ENCODE peak calls at places on chromosomes 3 and 15, in eight cellular contexts. Z is foreskin keratinocyte; Y is T-helper 17 cell; M is mucosa of gallbladder; T is ascending aorta; W is SIG-M5; H is stimulated activated CD8-positive, alpha-beta memory T cell treated with anti-CD3 and anti-CD28 coated beads, Interleukin-7, amount 100 ng/mL, for 24 hours; S is activated T-cell treated with anti-CD3 and anti-CD28 coated beads, Interleukin-2, amount 50 U/mL, for 4 hours. R is an unnamed sample.

GRCh38 chr3:169342652-169343051 is 320.9 kb downstream of the MECOM start:
- DNase-seq in M (no peak), T (no peak), Y (no peak), Z (no peak), H (no peak), W (no peak), S (no peak), R (no peak)

GRCh38 chr3:15796771-15797599 is 794 bp downstream of the ANKRD28 start:
- DNase-seq in T (no peak), Z (peak), Y (no peak), W (no peak), S (no peak), M (no peak), H (no peak), R (no peak)

GRCh38 chr15:40392986-40393948 is 10.7 kb downstream of the KNSTRN start:
- DNase-seq in M (no peak), W (no peak), Z (no peak), S (no peak), H (no peak), T (no peak), Y (no peak), R (no peak)

GRCh38 chr3:139123377-139124095 is 78.8 kb upstream of the PRR23C start:
- DNase-seq in M (no peak), Z (no peak), T (no peak), S (no peak), Y (no peak), W (no peak), H (no peak), R (no peak)

GRCh38 chr3:183518446-183519185 is 36.9 kb downstream of the KLHL6 start:
- DNase-seq in Y (no peak), M (no peak), T (no peak), Z (no peak), W (no peak), H (no peak), S (no peak), R (no peak)

GRCh38 chr3:100340527-100340926 is 6.0 kb downstream of the NIT2 start:
- DNase-seq in T (no peak), M (no peak), W (no peak), Y (no peak), Z (no peak), S (no peak), H (no peak), R (no peak)

GRCh38 chr15:32656091-32656860 is 14.8 kb downstream of the SCG5 start:
- DNase-seq in S (no peak), M (no peak), T (no peak), W (no peak), Z (no peak), Y (no peak), H (no peak), R (no peak)

GRCh38 chr3:110198717-110199587 is 861.6 kb upstream of the DPPA4 start:
- DNase-seq in Y (no peak), T (no peak), Z (no peak), H (no peak), M (no peak), W (no peak), S (no peak), R (no peak)

GRCh38 chr3:52769786-52770445 is 824 bp downstream of the NEK4 start:
- DNase-seq in S (no peak), M (no peak), W (no peak), H (no peak), Y (no peak), T (no peak), Z (no peak), R (peak)

GRCh38 chr3:177770821-177771220 is 573.5 kb upstream of the TBL1XR1 start:
- DNase-seq in W (no peak), S (no peak), M (no peak), Z (peak), T (no peak), H (no peak), Y (no peak), R (no peak)

GRCh38 chr15:80288131-80288530 is 36.1 kb upstream of the CTXND1 start:
- DNase-seq in T (no peak), Z (no peak), M (no peak), S (no peak), H (no peak), W (no peak), Y (no peak), R (no peak)

GRCh38 chr3:52682016-52682415 is 3.7 kb downstream of the PBRM1 start:
- DNase-seq in S (no peak), H (no peak), W (no peak), T (no peak), M (peak), Z (peak), Y (no peak), R (peak)

GRCh38 chr3:56468184-56469106 is at the start of gene ERC2:
- DNase-seq in H (no peak), Z (no peak), Y (no peak), S (no peak), T (no peak), W (no peak), M (peak), R (peak)

GRCh38 chr15:66907826-66908502 is 157.4 kb upstream of the SMAD3 start:
- DNase-seq in Y (no peak), W (peak), M (peak), H (no peak), S (no peak), Z (no peak), T (peak), R (peak)

GRCh38 chr3:119555929-119556328 is 3.5 kb downstream of the CD80 start:
- DNase-seq in M (no peak), T (no peak), Z (no peak), S (no peak), W (no peak), H (no peak), Y (no peak), R (no peak)

GRCh38 chr3:139564290-139564861 is 24.8 kb upstream of the RBP1 start:
- DNase-seq in H (no peak), T (no peak), Z (no peak), Y (no peak), M (no peak), W (no peak), S (no peak), R (peak)

GRCh38 chr3:171874879-171875278 is 31.7 kb downstream of the TMEM212 start:
- DNase-seq in Z (peak), T (no peak), S (no peak), Y (no peak), W (no peak), H (no peak), M (no peak), R (no peak)

GRCh38 chr3:134377896-134378295 is 3.6 kb upstream of the AMOTL2 start:
- DNase-seq in Z (no peak), S (no peak), T (no peak), Y (no peak), H (no peak), W (no peak), M (no peak), R (no peak)

GRCh38 chr3:162774613-162775100 is 1278.0 kb downstream of the OTOL1 start:
- DNase-seq in W (no peak), M (no peak), S (no peak), T (no peak), H (no peak), Y (no peak), Z (no peak), R (no peak)

GRCh38 chr15:80770356-80770705 is 8.8 kb upstream of the CEMIP start:
- DNase-seq in S (no peak), W (no peak), T (no peak), Y (no peak), M (no peak), H (no peak), Z (no peak), R (no peak)

GRCh38 chr3:181896605-181897004 is 184.9 kb downstream of the SOX2 start:
- DNase-seq in W (no peak), T (no peak), H (no peak), S (no peak), Y (no peak), M (no peak), Z (no peak), R (no peak)

GRCh38 chr3:59243476-59243875 is 193.7 kb upstream of the CFAP20DC start:
- DNase-seq in Y (no peak), M (no peak), T (no peak), Z (no peak), S (no peak), W (no peak), H (no peak), R (no peak)

GRCh38 chr3:37546876-37547275 is 314.8 kb upstream of the CTDSPL start:
- DNase-seq in T (no peak), S (no peak), Z (peak), M (no peak), Y (no peak), H (no peak), W (no peak), R (no peak)

GRCh38 chr15:66733976-66734375 is 31.9 kb downstream of the SMAD6 start:
- DNase-seq in Z (no peak), H (no peak), W (no peak), S (no peak), T (no peak), M (no peak), Y (no peak), R (peak)

GRCh38 chr3:171528102-171528501 is 67.9 kb upstream of the TNIK start:
- DNase-seq in T (no peak), S (no peak), Z (no peak), H (no peak), Y (no peak), W (no peak), M (no peak), R (no peak)

GRCh38 chr15:86629409-86629808 is 549.7 kb downstream of the AGBL1 start:
- DNase-seq in S (no peak), T (no peak), H (no peak), W (no peak), Y (no peak), M (no peak), Z (no peak), R (no peak)

GRCh38 chr3:38585791-38586420 is 63.6 kb downstream of the SCN5A start:
- DNase-seq in H (no peak), M (no peak), W (no peak), S (no peak), Z (no peak), T (no peak), Y (no peak), R (peak)

GRCh38 chr3:71069797-71070196 is 513.7 kb downstream of the FOXP1 start:
- DNase-seq in S (peak), M (peak), Y (peak), T (no peak), W (no peak), Z (peak), H (peak), R (peak)

GRCh38 chr3:186427627-186428026 is 65.6 kb upstream of the DGKG start:
- DNase-seq in T (no peak), S (no peak), M (peak), H (no peak), Z (no peak), Y (no peak), W (no peak), R (no peak)

GRCh38 chr3:127954642-127955041 is 39.6 kb downstream of the KBTBD12 start:
- DNase-seq in H (no peak), Y (no peak), T (no peak), W (no peak), Z (no peak), M (no peak), S (no peak), R (no peak)

GRCh38 chr3:182618981-182619591 is 174.2 kb upstream of the ATP11B start:
- DNase-seq in H (no peak), Z (peak), T (no peak), W (no peak), S (no peak), Y (no peak), M (no peak), R (no peak)

GRCh38 chr3:69986419-69986818 is 13.1 kb upstream of the SAMMSON start:
- DNase-seq in Y (no peak), M (no peak), Z (no peak), T (no peak), S (no peak), W (no peak), H (no peak), R (no peak)

GRCh38 chr15:47300596-47300995 is 416.7 kb upstream of the SEMA6D start:
- DNase-seq in W (no peak), M (no peak), S (no peak), H (no peak), T (no peak), Y (no peak), Z (no peak), R (no peak)

GRCh38 chr15:69288531-69289311 is 10.0 kb upstream of the PAQR5 start:
- DNase-seq in Z (peak), M (no peak), W (no peak), H (no peak), S (no peak), T (no peak), Y (no peak), R (no peak)

GRCh38 chr3:72320911-72321385 is 527.3 kb downstream of the SHQ1 start:
- DNase-seq in M (no peak), W (no peak), S (no peak), Y (no peak), H (no peak), T (no peak), Z (no peak), R (peak)